ENCODE peak calls at places on chromosomes 5 and 9, in nine cellular contexts. M is SK-N-SH, J is H1, S is upper lobe of left lung, K is A549, O is stomach, I is sigmoid colon, C is tibial nerve, V is HepG2. B is an unnamed sample. For H3K9me3, the result is how much of the 10 kb centered on the place peaks cover.

GRCh38 chr9:136339958-136340310 is 12.6 kb downstream of the GPSM1 start:
- DNase-seq in M (no peak), J (no peak), S (peak), K (no peak), O (no peak), I (no peak), C (no peak), V (no peak), B (no peak)

GRCh38 chr9:38010918-38011704 is 57.9 kb downstream of the SHB start:
- DNase-seq in M (no peak), J (no peak), S (no peak), K (no peak), O (no peak), I (no peak), C (no peak), V (no peak), B (no peak)

GRCh38 chr5:72452515-72453259 is 54.5 kb downstream of the ZNF366 start:
- DNase-seq in M (no peak), J (no peak), S (no peak), K (peak), O (peak), I (peak), C (peak), V (no peak), B (peak)

GRCh38 chr5:109347252-109347888 is 62.4 kb downstream of the PJA2 start:
- DNase-seq in M (peak), J (no peak), S (no peak), K (no peak), O (no peak), I (peak), C (no peak), V (no peak), B (no peak)

GRCh38 chr5:39453606-39454005 is 28.8 kb upstream of the DAB2 start:
- DNase-seq in M (no peak), J (no peak), S (no peak), K (no peak), O (no peak), I (no peak), C (no peak), V (no peak), B (no peak)

GRCh38 chr9:91212592-91213243 is 149.0 kb downstream of the AUH start:
- DNase-seq in M (no peak), J (no peak), S (no peak), K (no peak), O (no peak), I (no peak), C (no peak), V (no peak), B (no peak)

GRCh38 chr9:92877531-92878430 is at the start of gene ZNF484:
- DNase-seq in M (peak), J (peak), S (peak), K (peak), O (peak), I (peak), C (peak), V (peak), B (peak)

GRCh38 chr9:26321935-26322334 is 570.7 kb downstream of the CAAP1 start:
- DNase-seq in M (no peak), J (no peak), S (no peak), K (no peak), O (no peak), I (no peak), C (no peak), V (no peak), B (no peak)

GRCh38 chr5:28961806-28962205 is 1923.4 kb upstream of the CDH9 start:
- DNase-seq in M (no peak), J (no peak), S (no peak), K (no peak), O (no peak), I (no peak), C (no peak), V (no peak), B (no peak)

GRCh38 chr9:93903886-93904648 is 51.1 kb downstream of the BARX1 start:
- DNase-seq in M (no peak), J (no peak), S (no peak), K (no peak), O (no peak), I (peak), C (no peak), V (no peak), B (no peak)

GRCh38 chr5:137114529-137114928 is 384.6 kb downstream of the SPOCK1 start:
- DNase-seq in M (peak), J (no peak), S (no peak), K (peak), O (no peak), I (no peak), C (no peak), V (no peak), B (no peak)

GRCh38 chr9:20209421-20210340 is 412.6 kb downstream of the MLLT3 start:
- DNase-seq in M (no peak), J (no peak), S (no peak), K (no peak), O (no peak), I (no peak), C (no peak), V (no peak), B (no peak)

GRCh38 chr5:140802781-140803271 is 2.0 kb downstream of the PCDHA3 start:
- DNase-seq in M (no peak), J (no peak), S (peak), K (no peak), O (no peak), I (no peak), C (no peak), V (no peak), B (no peak)

GRCh38 chr9:132923346-132923902 is 21.0 kb downstream of the TSC1 start:
- DNase-seq in M (no peak), J (no peak), S (no peak), K (no peak), O (no peak), I (no peak), C (no peak), V (no peak), B (no peak)

GRCh38 chr9:93673844-93674334 is 97.5 kb downstream of the PHF2 start:
- DNase-seq in M (peak), J (no peak), S (no peak), K (no peak), O (peak), I (peak), C (no peak), V (no peak), B (peak)

GRCh38 chr5:77003246-77003645 is 27.0 kb upstream of the AGGF1 start:
- DNase-seq in M (no peak), J (no peak), S (no peak), K (no peak), O (no peak), I (no peak), C (no peak), V (no peak), B (no peak)

GRCh38 chr5:86617309-86617755 is 409 bp upstream of the COX7C start:
- DNase-seq in M (no peak), J (no peak), S (no peak), K (no peak), O (no peak), I (no peak), C (no peak), V (no peak), B (no peak)

GRCh38 chr5:150779397-150780179 is 1.0 kb downstream of the SMIM3 start:
- DNase-seq in M (no peak), J (no peak), S (no peak), K (no peak), O (no peak), I (peak), C (no peak), V (no peak), B (no peak)

GRCh38 chr5:135036405-135036804 is 2.4 kb upstream of the PITX1 start:
- DNase-seq in M (no peak), J (no peak), S (no peak), K (no peak), O (no peak), I (no peak), C (no peak), V (no peak), B (no peak)

GRCh38 chr9:14173730-14174129 is 140.2 kb downstream of the NFIB start:
- DNase-seq in M (peak), J (no peak), S (no peak), K (no peak), O (peak), I (no peak), C (no peak), V (no peak), B (no peak)

GRCh38 chr9:96769989-96770388 is 7.9 kb downstream of the ZNF510 start:
- DNase-seq in M (no peak), J (no peak), S (no peak), K (no peak), O (no peak), I (no peak), C (no peak), V (no peak), B (no peak)
- H3K9me3 ChIP-seq in M (under half), J (under half), S (half or more), K (half or more), O (half or more), I (under half), C (half or more), V (half or more), B (under half)

DNA sequence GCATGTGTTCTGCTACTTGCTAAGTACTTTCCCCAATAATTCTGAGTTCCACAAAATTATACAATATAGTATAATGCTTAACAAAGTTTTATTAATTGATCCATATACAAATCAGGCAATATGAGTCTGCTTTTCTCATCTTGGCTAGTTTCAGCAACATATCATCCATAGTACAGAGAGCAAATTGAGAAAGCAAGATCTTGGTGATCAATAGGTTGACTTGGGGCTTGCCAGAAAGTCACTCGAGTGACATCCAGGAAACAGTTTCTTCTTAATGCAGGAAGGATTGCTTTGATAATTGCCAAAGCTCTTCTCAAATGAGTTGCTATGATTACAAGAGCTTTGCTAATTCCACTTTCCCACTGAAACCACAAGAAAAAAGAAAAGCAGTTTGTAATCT is 533.6 kb upstream of the NMUR2 start:
- DNase-seq in M (no peak), J (no peak), S (no peak), K (no peak), O (no peak), I (no peak), C (no peak), V (no peak), B (no peak)
- H3K27ac ChIP-seq in M (no peak), J (no peak), S (no peak), K (no peak), O (no peak), I (no peak), C (no peak), V (no peak), B (no peak)

GRCh38 chr5:850511-851006 is at the start of gene ZDHHC11:
- DNase-seq in M (peak), J (peak), S (peak), K (no peak), O (peak), I (peak), C (no peak), V (peak), B (peak)
- TF ChIP-seq EP300 in M (no peak), J (no peak), S (no peak), K (no peak), O (no peak), I (no peak), C (no peak), V (no peak), B (no peak)

GRCh38 chr5:2833513-2833912 is 82.0 kb upstream of the IRX2 start:
- DNase-seq in M (no peak), J (no peak), S (no peak), K (no peak), O (no peak), I (no peak), C (no peak), V (no peak), B (no peak)

GRCh38 chr5:2840372-2840915 is 89.0 kb upstream of the IRX2 start:
- DNase-seq in M (no peak), J (no peak), S (no peak), K (no peak), O (no peak), I (no peak), C (no peak), V (no peak), B (no peak)

GRCh38 chr5:2832394-2832793 is 80.9 kb upstream of the IRX2 start:
- DNase-seq in M (no peak), J (no peak), S (no peak), K (no peak), O (no peak), I (no peak), C (no peak), V (no peak), B (no peak)

GRCh38 chr5:2841208-2841607 is 89.7 kb upstream of the IRX2 start:
- DNase-seq in M (no peak), J (no peak), S (no peak), K (no peak), O (no peak), I (no peak), C (no peak), V (no peak), B (no peak)

GRCh38 chr5:2836133-2836532 is 84.7 kb upstream of the IRX2 start:
- DNase-seq in M (no peak), J (no peak), S (no peak), K (no peak), O (no peak), I (no peak), C (no peak), V (no peak), B (no peak)
- H3K9me3 ChIP-seq in M (under half), J (under half), S (under half), K (under half), O (under half), I (under half), C (under half), V (under half), B (under half)

DNA sequence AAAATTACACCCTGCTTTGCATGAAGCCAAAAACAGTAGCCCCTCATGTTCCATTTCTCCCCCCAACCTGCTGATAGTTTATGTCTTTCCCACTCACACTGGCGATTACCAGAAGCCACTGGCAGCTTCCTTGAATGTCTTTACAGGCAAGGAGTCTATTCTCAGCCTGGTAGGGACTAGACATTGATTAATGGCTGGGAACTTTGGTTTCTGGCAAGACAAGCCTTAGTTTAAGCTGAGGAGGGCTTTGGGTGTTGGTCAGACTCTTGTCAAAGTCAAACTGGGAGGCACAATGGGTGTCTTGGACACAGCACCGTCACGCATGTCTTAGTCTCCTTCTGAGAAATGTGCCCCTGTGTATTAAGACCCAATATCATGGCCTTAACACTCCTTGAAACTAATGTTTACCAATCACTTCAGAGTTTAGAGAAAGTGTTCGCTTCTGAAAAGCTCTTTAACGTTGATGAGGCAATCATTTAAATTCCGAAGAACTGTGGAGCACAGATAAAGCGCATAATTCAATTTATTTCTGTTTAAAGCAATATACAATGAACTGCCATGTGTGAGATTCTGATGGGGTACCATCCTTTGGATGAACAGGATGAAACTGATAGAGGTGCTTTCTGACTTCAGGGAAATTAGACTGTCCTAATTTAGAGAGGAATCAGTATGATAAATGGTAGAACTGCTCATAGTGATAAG is 53.9 kb upstream of the CPEB4 start:
- DNase-seq in M (no peak), J (no peak), S (no peak), K (no peak), O (no peak), I (no peak), C (no peak), V (no peak), B (no peak)
- H3K27ac ChIP-seq in M (no peak), J (no peak), S (no peak), K (peak), O (no peak), I (peak), C (no peak), V (no peak), B (no peak)

GRCh38 chr5:124645396-124645795 is 101.0 kb downstream of the ZNF608 start:
- DNase-seq in M (no peak), J (no peak), S (no peak), K (no peak), O (no peak), I (no peak), C (no peak), V (no peak), B (no peak)
- TF ChIP-seq EP300 in M (no peak), J (no peak), S (no peak), K (no peak), O (no peak), I (no peak), C (no peak), V (no peak), B (no peak)

DNA sequence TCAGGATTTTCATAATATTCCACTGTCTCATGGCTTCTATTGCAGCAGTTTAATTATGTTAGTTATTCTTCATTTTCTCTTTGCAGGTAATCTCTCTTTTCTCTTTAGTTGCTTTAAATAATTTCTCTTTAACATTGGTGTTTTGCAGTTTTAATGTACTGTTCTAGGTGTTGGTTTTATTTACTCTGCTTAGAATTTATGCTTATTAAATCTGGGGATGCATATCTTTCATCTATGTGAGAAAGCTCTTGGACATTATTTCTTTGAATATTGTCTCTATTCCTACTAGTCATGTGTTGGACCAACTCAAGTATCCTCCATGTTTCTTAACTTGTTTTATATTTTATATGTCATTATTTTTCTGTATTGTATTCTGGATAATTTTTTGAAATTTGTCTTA is 218.7 kb upstream of the TUT7 start:
- DNase-seq in M (no peak), J (no peak), S (no peak), K (no peak), O (no peak), I (no peak), C (no peak), V (no peak), B (no peak)
- H3K9me3 ChIP-seq in M (under half), J (under half), S (under half), K (under half), O (under half), I (under half), C (under half), V (under half), B (under half)

DNA sequence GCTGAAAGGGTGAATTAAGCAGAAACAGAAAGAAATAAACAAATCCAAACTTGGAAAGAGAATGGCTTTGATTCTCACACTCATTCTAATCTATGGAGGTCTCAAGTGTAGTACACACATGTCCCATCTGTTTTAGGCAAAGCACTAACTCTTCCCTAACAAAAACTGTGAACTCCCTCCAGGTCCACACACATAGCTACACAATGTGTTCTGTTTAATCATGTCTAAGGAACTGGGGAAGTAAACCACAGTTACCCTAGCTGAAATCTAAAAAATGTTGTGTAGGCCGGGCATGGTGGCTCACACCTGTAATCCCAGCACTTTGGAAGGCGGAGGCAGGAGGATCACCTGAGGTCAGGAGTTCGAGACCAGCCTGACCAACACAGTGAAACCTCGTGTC is 118.7 kb upstream of the FST start:
- DNase-seq in M (no peak), J (no peak), S (no peak), K (no peak), O (no peak), I (no peak), C (no peak), V (no peak), B (no peak)
- H3K27ac ChIP-seq in M (peak), J (no peak), S (no peak), K (peak), O (no peak), I (no peak), C (no peak), V (no peak), B (no peak)

GRCh38 chr5:168093200-168093930 is 198.1 kb upstream of the WWC1 start:
- DNase-seq in M (no peak), J (no peak), S (no peak), K (no peak), O (no peak), I (no peak), C (no peak), V (no peak), B (no peak)
- TF ChIP-seq EP300 in M (no peak), J (no peak), S (no peak), K (no peak), O (no peak), I (no peak), C (no peak), V (no peak), B (no peak)

B was measured in ovary.